ENCODE peak calls at places on chromosomes 2 and 18, in eight cellular contexts. T is HFFc6; L is psoas muscle; B is AG09319; X is progenitor cell of endocrine pancreas; Y is activated CD8-positive, alpha-beta T cell treated with anti-CD3 and anti-CD28 coated beads for 36 hours; I is body of pancreas; D is SK-N-SH. Z is an unnamed sample.

GRCh38 chr18:45715212-45715780 is 8.7 kb upstream of the SLC14A1 start:
- DNase-seq in T (no peak), L (no peak), B (no peak), X (no peak), Y (peak; percentile 2), I (no peak), D (no peak), Z (no peak)

GRCh38 chr2:232230557-232230956 is 148.0 kb upstream of the ALPP start:
- DNase-seq in T (peak; percentile 10), L (no peak), B (no peak), X (no peak), Y (peak; percentile 66), I (peak; percentile 5), D (no peak), Z (no peak)

GRCh38 chr2:227460833-227461232 is 11.1 kb upstream of the AGFG1 start:
- DNase-seq in T (peak; percentile 25), L (no peak), B (no peak), X (no peak), Y (peak; percentile 40), I (no peak), D (no peak), Z (no peak)

GRCh38 chr2:3628800-3629199 is 29.2 kb upstream of the ALLC start:
- DNase-seq in T (no peak), L (peak; percentile 40), B (no peak), X (no peak), Y (peak; percentile 22), I (peak; percentile 24), D (no peak), Z (no peak)

GRCh38 chr2:69384618-69385081 is 2.4 kb downstream of the GFPT1 start:
- DNase-seq in T (peak; percentile 13), L (no peak), B (no peak), X (no peak), Y (no peak), I (no peak), D (no peak), Z (peak; percentile 28)

GRCh38 chr18:48203961-48204666 is 205.1 kb downstream of the ZBTB7C start:
- DNase-seq in T (no peak), L (no peak), B (no peak), X (no peak), Y (no peak), I (no peak), D (no peak), Z (no peak)

GRCh38 chr2:30798536-30798991 is 8.7 kb downstream of the CAPN13 start:
- DNase-seq in T (no peak), L (no peak), B (no peak), X (no peak), Y (peak; percentile 14), I (peak; percentile 24), D (no peak), Z (no peak)

GRCh38 chr2:123953848-123954247 is 71.2 kb upstream of the CNTNAP5 start:
- DNase-seq in T (peak; percentile 29), L (no peak), B (no peak), X (no peak), Y (no peak), I (no peak), D (no peak), Z (peak; percentile 26)

DNA sequence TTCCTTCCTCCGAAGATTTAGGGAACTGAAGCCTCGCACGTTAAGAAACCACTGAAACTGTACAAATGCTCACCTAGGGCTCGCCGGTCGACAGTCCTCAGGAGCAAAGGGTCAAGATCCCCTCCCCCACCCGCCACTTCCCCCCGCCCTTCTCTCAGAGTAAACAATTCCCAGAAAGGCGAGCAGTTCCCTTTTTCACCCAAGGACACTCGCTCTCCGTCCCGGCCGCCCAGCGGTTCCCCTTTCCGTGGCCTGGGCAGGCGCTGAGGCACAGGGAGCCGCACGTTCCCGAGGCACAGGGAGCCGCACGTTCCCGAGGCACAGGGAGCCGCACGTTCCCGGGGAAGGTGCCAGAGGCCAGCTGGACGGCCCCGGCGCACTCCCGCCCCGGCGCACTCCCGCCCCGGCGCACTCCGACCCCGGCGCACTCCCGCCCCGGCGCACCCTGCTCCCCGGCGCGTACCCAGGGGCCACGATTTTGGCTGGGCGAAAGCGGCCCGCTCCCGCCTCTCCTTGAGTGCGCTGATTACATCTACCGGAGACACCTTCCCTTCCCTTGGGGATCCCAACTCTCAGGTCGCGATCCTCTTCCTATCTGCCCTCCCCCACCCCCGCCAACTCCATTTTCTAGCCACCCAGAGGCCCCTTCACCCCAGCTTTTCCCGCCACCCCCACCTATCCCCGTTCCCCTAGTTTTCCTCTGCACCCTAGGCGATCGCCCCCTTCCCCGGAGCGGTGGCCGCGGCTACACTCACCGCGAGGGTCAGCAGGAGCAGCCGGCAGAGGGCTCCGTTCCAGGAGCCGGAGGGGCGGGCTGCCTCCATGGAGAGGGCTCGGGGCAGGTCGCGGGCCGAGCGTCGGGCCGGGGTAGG is 837 bp downstream of the DSC2 start:
- DNase-seq in T (no peak), L (peak; percentile 79), B (no peak), X (peak; percentile 57), Y (no peak), I (peak; percentile 92), D (peak; percentile 33), Z (no peak)
- TF ChIP-seq CTCF in T (no peak), L (no peak), B (no peak), X (peak; percentile 39), Y (no peak), I (no peak), D (no peak), Z (no peak)

GRCh38 chr2:219245148-219245898 is at the start of the genes GLB1L and STK16:
- DNase-seq in T (peak; percentile 92), L (peak; percentile 97), B (peak; percentile 84), X (peak; percentile 93), Y (peak; percentile 93), I (peak; percentile 95), D (peak; percentile 98), Z (peak; percentile 93)
- TF ChIP-seq CTCF in T (no peak), L (no peak), B (no peak), X (no peak), Y (no peak), I (no peak), D (no peak), Z (no peak)

DNA sequence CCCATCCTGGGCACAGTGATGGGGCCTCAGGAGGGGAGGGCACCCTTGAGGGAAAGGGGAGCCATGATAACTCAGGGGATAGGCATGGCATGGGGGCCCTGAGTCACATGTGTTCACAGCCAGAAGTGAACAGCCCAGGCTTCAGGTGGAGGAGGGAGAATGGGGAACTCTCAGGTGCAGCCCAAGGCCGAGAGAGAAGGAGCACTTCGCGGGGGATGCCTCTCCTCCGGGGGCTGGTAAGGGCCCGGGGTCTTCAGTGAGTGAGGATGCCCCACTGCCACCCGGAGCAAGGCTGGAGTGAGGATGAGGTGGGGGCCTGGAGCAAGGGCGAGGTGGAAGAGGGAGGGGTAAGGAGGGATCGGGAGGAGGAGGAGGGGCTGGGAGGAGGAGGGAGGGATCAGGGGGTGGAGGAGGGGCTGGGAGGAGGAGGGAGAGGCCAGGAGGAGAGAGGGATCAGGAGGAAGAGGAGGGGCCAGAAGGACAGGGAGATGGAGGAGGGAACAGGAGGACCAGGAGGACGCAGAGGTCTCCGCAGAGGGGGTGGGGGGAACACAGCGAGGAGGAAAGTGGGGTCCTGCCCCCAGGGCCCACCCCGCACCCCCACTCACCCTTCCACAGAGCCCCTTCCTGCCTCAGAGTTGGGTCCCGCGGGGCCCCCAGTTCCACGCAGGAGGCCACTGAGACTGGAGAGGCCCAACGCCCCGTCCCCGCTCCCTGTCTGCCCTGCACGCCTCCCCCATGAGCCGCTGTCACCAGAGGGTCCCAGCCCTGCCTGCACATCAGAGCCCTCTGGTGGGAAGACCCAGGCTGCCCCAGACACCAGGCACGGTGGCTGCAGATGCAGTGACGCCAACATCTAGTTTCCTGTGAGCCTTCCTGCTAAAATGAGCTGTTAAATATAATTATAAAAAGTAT is 42.8 kb downstream of the RAMP1 start:
- DNase-seq in T (no peak), L (no peak), B (no peak), X (no peak), Y (peak; percentile 62), I (no peak), D (no peak), Z (no peak)
- TF ChIP-seq CTCF in T (no peak), L (no peak), B (no peak), X (no peak), Y (no peak), I (no peak), D (no peak), Z (no peak)

GRCh38 chr18:12973562-12974213 is 17.5 kb upstream of the CEP192 start:
- DNase-seq in T (no peak), L (no peak), B (no peak), X (no peak), Y (no peak), I (no peak), D (no peak), Z (no peak)
- TF ChIP-seq CTCF in T (peak; percentile 22), L (no peak), B (no peak), X (no peak), Y (no peak), I (no peak), D (no peak), Z (no peak)

GRCh38 chr2:27442282-27442980 is at the start of gene KRTCAP3:
- DNase-seq in T (no peak), L (peak; percentile 57), B (no peak), X (peak; percentile 73), Y (no peak), I (peak; percentile 87), D (peak; percentile 58), Z (no peak)
- TF ChIP-seq CTCF in T (peak; percentile 24), L (no peak), B (no peak), X (peak; percentile 62), Y (no peak), I (peak; percentile 52), D (no peak), Z (no peak)

GRCh38 chr2:1910562-1911256 is 166.4 kb upstream of the PXDN start:
- DNase-seq in T (no peak), L (no peak), B (no peak), X (no peak), Y (no peak), I (no peak), D (peak; percentile 61), Z (no peak)
- TF ChIP-seq CTCF in T (no peak), L (no peak), B (no peak), X (peak; percentile 33), Y (no peak), I (no peak), D (no peak), Z (no peak)

GRCh38 chr2:1590611-1591460 is 153.5 kb downstream of the PXDN start:
- DNase-seq in T (no peak), L (peak; percentile 58), B (no peak), X (no peak), Y (no peak), I (no peak), D (peak; percentile 79), Z (no peak)
- TF ChIP-seq CTCF in T (peak; percentile 24), L (no peak), B (no peak), X (no peak), Y (no peak), I (no peak), D (peak; percentile 19), Z (no peak)

GRCh38 chr18:59056706-59057492 is 82.8 kb upstream of the SEC11C start:
- DNase-seq in T (peak; percentile 57), L (peak; percentile 85), B (peak; percentile 10), X (peak; percentile 72), Y (peak; percentile 76), I (peak; percentile 37), D (peak; percentile 54), Z (peak; percentile 68)

GRCh38 chr18:59057493-59057795 is 82.2 kb upstream of the SEC11C start:
- DNase-seq in T (no peak), L (no peak), B (no peak), X (no peak), Y (no peak), I (no peak), D (no peak), Z (no peak)

GRCh38 chr18:59059140-59059539 is 80.5 kb upstream of the SEC11C start:
- DNase-seq in T (no peak), L (no peak), B (no peak), X (no peak), Y (no peak), I (no peak), D (no peak), Z (no peak)

GRCh38 chr18:59055345-59056032 is 84.2 kb upstream of the SEC11C start:
- DNase-seq in T (no peak), L (no peak), B (no peak), X (no peak), Y (no peak), I (no peak), D (no peak), Z (no peak)

GRCh38 chr18:59057969-59058368 is 81.7 kb upstream of the SEC11C start:
- DNase-seq in T (peak; percentile 22), L (no peak), B (peak; percentile 52), X (no peak), Y (no peak), I (no peak), D (no peak), Z (no peak)
- TF ChIP-seq CTCF in T (no peak), L (no peak), B (no peak), X (no peak), Y (no peak), I (no peak), D (no peak), Z (no peak)